ENCODE peak calls at places on chromosome 14, in seven cellular contexts. One of them, this sample, is unnamed.

GRCh38 chr14:99707420-99707819 is 23.3 kb downstream of the CYP46A1 start:
- DNase-seq in PC-3: no peak
- DNase-seq in stimulated activated naive CD4-positive, alpha-beta T cell: no peak
- DNase-seq in OCI-LY7: no peak
- DNase-seq in stimulated activated CD4-positive, alpha-beta T cell treated with anti-CD3 and anti-CD28 coated beads, Interleukin-4, amount 100 ng/mL, for 48 hours: no peak
- DNase-seq in neural progenitor cell: no peak
- DNase-seq in foreskin keratinocyte: no peak
- DNase-seq in this sample: no peak

GRCh38 chr14:95003099-95003960 is 154.0 kb downstream of the DICER1 start:
- DNase-seq in PC-3: no peak
- DNase-seq in stimulated activated naive CD4-positive, alpha-beta T cell: no peak
- DNase-seq in OCI-LY7: no peak
- DNase-seq in stimulated activated CD4-positive, alpha-beta T cell treated with anti-CD3 and anti-CD28 coated beads, Interleukin-4, amount 100 ng/mL, for 48 hours: no peak
- DNase-seq in neural progenitor cell: no peak
- DNase-seq in foreskin keratinocyte: no peak
- DNase-seq in this sample: no peak

GRCh38 chr14:95635051-95635450 is 51.2 kb upstream of the TCL1B start:
- DNase-seq in PC-3: no peak
- DNase-seq in stimulated activated naive CD4-positive, alpha-beta T cell: no peak
- DNase-seq in OCI-LY7: no peak
- DNase-seq in stimulated activated CD4-positive, alpha-beta T cell treated with anti-CD3 and anti-CD28 coated beads, Interleukin-4, amount 100 ng/mL, for 48 hours: no peak
- DNase-seq in neural progenitor cell: no peak
- DNase-seq in foreskin keratinocyte: no peak
- DNase-seq in this sample: no peak

GRCh38 chr14:28911521-28911920 is 144.9 kb downstream of the FOXG1 start:
- DNase-seq in PC-3: no peak
- DNase-seq in stimulated activated naive CD4-positive, alpha-beta T cell: no peak
- DNase-seq in OCI-LY7: no peak
- DNase-seq in stimulated activated CD4-positive, alpha-beta T cell treated with anti-CD3 and anti-CD28 coated beads, Interleukin-4, amount 100 ng/mL, for 48 hours: no peak
- DNase-seq in neural progenitor cell: no peak
- DNase-seq in foreskin keratinocyte: no peak
- DNase-seq in this sample: no peak

GRCh38 chr14:20176330-20176729 is 14.4 kb upstream of the OR11G2 start:
- DNase-seq in PC-3: no peak
- DNase-seq in stimulated activated naive CD4-positive, alpha-beta T cell: no peak
- DNase-seq in OCI-LY7: no peak
- DNase-seq in stimulated activated CD4-positive, alpha-beta T cell treated with anti-CD3 and anti-CD28 coated beads, Interleukin-4, amount 100 ng/mL, for 48 hours: no peak
- DNase-seq in neural progenitor cell: no peak
- DNase-seq in foreskin keratinocyte: no peak
- DNase-seq in this sample: no peak

GRCh38 chr14:73634333-73634833 is 10.4 kb upstream of the DNAL1 start:
- DNase-seq in PC-3: peak; percentile 40
- DNase-seq in stimulated activated naive CD4-positive, alpha-beta T cell: no peak
- DNase-seq in OCI-LY7: no peak
- DNase-seq in stimulated activated CD4-positive, alpha-beta T cell treated with anti-CD3 and anti-CD28 coated beads, Interleukin-4, amount 100 ng/mL, for 48 hours: no peak
- DNase-seq in neural progenitor cell: peak; percentile 82
- DNase-seq in foreskin keratinocyte: no peak
- DNase-seq in this sample: no peak

GRCh38 chr14:63855272-63855671 is 2.5 kb downstream of the SYNE2 start:
- DNase-seq in PC-3: no peak
- DNase-seq in stimulated activated naive CD4-positive, alpha-beta T cell: no peak
- DNase-seq in OCI-LY7: no peak
- DNase-seq in stimulated activated CD4-positive, alpha-beta T cell treated with anti-CD3 and anti-CD28 coated beads, Interleukin-4, amount 100 ng/mL, for 48 hours: no peak
- DNase-seq in neural progenitor cell: no peak
- DNase-seq in foreskin keratinocyte: no peak
- DNase-seq in this sample: no peak

GRCh38 chr14:22560638-22561365 is 28.2 kb downstream of the DAD1 start:
- DNase-seq in PC-3: peak; percentile 32
- DNase-seq in stimulated activated naive CD4-positive, alpha-beta T cell: no peak
- DNase-seq in OCI-LY7: no peak
- DNase-seq in stimulated activated CD4-positive, alpha-beta T cell treated with anti-CD3 and anti-CD28 coated beads, Interleukin-4, amount 100 ng/mL, for 48 hours: peak; percentile 44
- DNase-seq in neural progenitor cell: no peak
- DNase-seq in foreskin keratinocyte: no peak
- DNase-seq in this sample: peak; percentile 44

GRCh38 chr14:103624860-103625259 is 4.2 kb upstream of the KLC1 start:
- DNase-seq in PC-3: peak; percentile 94
- DNase-seq in stimulated activated naive CD4-positive, alpha-beta T cell: no peak
- DNase-seq in OCI-LY7: peak; percentile 22
- DNase-seq in stimulated activated CD4-positive, alpha-beta T cell treated with anti-CD3 and anti-CD28 coated beads, Interleukin-4, amount 100 ng/mL, for 48 hours: no peak
- DNase-seq in neural progenitor cell: peak; percentile 31
- DNase-seq in foreskin keratinocyte: peak; percentile 71
- DNase-seq in this sample: no peak

GRCh38 chr14:93110856-93111419 is 4.8 kb downstream of the ITPK1 start:
- DNase-seq in PC-3: no peak
- DNase-seq in stimulated activated naive CD4-positive, alpha-beta T cell: no peak
- DNase-seq in OCI-LY7: no peak
- DNase-seq in stimulated activated CD4-positive, alpha-beta T cell treated with anti-CD3 and anti-CD28 coated beads, Interleukin-4, amount 100 ng/mL, for 48 hours: no peak
- DNase-seq in neural progenitor cell: no peak
- DNase-seq in foreskin keratinocyte: no peak
- DNase-seq in this sample: no peak

GRCh38 chr14:70754989-70755388 is 54.3 kb downstream of the MAP3K9 start:
- DNase-seq in PC-3: peak; percentile 98
- DNase-seq in stimulated activated naive CD4-positive, alpha-beta T cell: no peak
- DNase-seq in OCI-LY7: no peak
- DNase-seq in stimulated activated CD4-positive, alpha-beta T cell treated with anti-CD3 and anti-CD28 coated beads, Interleukin-4, amount 100 ng/mL, for 48 hours: no peak
- DNase-seq in neural progenitor cell: no peak
- DNase-seq in foreskin keratinocyte: peak; percentile 98
- DNase-seq in this sample: no peak

GRCh38 chr14:28058012-28058296 is 708.6 kb upstream of the FOXG1 start:
- DNase-seq in PC-3: no peak
- DNase-seq in stimulated activated naive CD4-positive, alpha-beta T cell: no peak
- DNase-seq in OCI-LY7: no peak
- DNase-seq in stimulated activated CD4-positive, alpha-beta T cell treated with anti-CD3 and anti-CD28 coated beads, Interleukin-4, amount 100 ng/mL, for 48 hours: no peak
- DNase-seq in neural progenitor cell: no peak
- DNase-seq in foreskin keratinocyte: no peak
- DNase-seq in this sample: no peak

GRCh38 chr14:69876848-69877306 is 2.3 kb upstream of the SMOC1 start:
- DNase-seq in PC-3: no peak
- DNase-seq in stimulated activated naive CD4-positive, alpha-beta T cell: no peak
- DNase-seq in OCI-LY7: no peak
- DNase-seq in stimulated activated CD4-positive, alpha-beta T cell treated with anti-CD3 and anti-CD28 coated beads, Interleukin-4, amount 100 ng/mL, for 48 hours: no peak
- DNase-seq in neural progenitor cell: no peak
- DNase-seq in foreskin keratinocyte: no peak
- DNase-seq in this sample: no peak

GRCh38 chr14:35705636-35706035 is 103.5 kb downstream of the RALGAPA1 start:
- DNase-seq in PC-3: no peak
- DNase-seq in stimulated activated naive CD4-positive, alpha-beta T cell: no peak
- DNase-seq in OCI-LY7: no peak
- DNase-seq in stimulated activated CD4-positive, alpha-beta T cell treated with anti-CD3 and anti-CD28 coated beads, Interleukin-4, amount 100 ng/mL, for 48 hours: no peak
- DNase-seq in neural progenitor cell: no peak
- DNase-seq in foreskin keratinocyte: no peak
- DNase-seq in this sample: no peak

GRCh38 chr14:73428354-73428824 is 30.0 kb downstream of the NUMB start:
- DNase-seq in PC-3: no peak
- DNase-seq in stimulated activated naive CD4-positive, alpha-beta T cell: no peak
- DNase-seq in OCI-LY7: no peak
- DNase-seq in stimulated activated CD4-positive, alpha-beta T cell treated with anti-CD3 and anti-CD28 coated beads, Interleukin-4, amount 100 ng/mL, for 48 hours: no peak
- DNase-seq in neural progenitor cell: no peak
- DNase-seq in foreskin keratinocyte: no peak
- DNase-seq in this sample: no peak

GRCh38 chr14:94914191-94914590 is 144.3 kb upstream of the GSC start:
- DNase-seq in PC-3: no peak
- DNase-seq in stimulated activated naive CD4-positive, alpha-beta T cell: no peak
- DNase-seq in OCI-LY7: no peak
- DNase-seq in stimulated activated CD4-positive, alpha-beta T cell treated with anti-CD3 and anti-CD28 coated beads, Interleukin-4, amount 100 ng/mL, for 48 hours: no peak
- DNase-seq in neural progenitor cell: no peak
- DNase-seq in foreskin keratinocyte: no peak
- DNase-seq in this sample: no peak

GRCh38 chr14:104426771-104427125 is 152.8 kb upstream of the C14orf180 start:
- DNase-seq in PC-3: no peak
- DNase-seq in stimulated activated naive CD4-positive, alpha-beta T cell: no peak
- DNase-seq in OCI-LY7: no peak
- DNase-seq in stimulated activated CD4-positive, alpha-beta T cell treated with anti-CD3 and anti-CD28 coated beads, Interleukin-4, amount 100 ng/mL, for 48 hours: no peak
- DNase-seq in neural progenitor cell: no peak
- DNase-seq in foreskin keratinocyte: no peak
- DNase-seq in this sample: no peak

GRCh38 chr14:99267871-99268775 is 3.9 kb downstream of the BCL11B start:
- DNase-seq in PC-3: no peak
- DNase-seq in stimulated activated naive CD4-positive, alpha-beta T cell: no peak
- DNase-seq in OCI-LY7: no peak
- DNase-seq in stimulated activated CD4-positive, alpha-beta T cell treated with anti-CD3 and anti-CD28 coated beads, Interleukin-4, amount 100 ng/mL, for 48 hours: no peak
- DNase-seq in neural progenitor cell: no peak
- DNase-seq in foreskin keratinocyte: peak; percentile 50
- DNase-seq in this sample: no peak

GRCh38 chr14:74653386-74654138 is 41.5 kb upstream of the LTBP2 start:
- DNase-seq in PC-3: no peak
- DNase-seq in stimulated activated naive CD4-positive, alpha-beta T cell: no peak
- DNase-seq in OCI-LY7: no peak
- DNase-seq in stimulated activated CD4-positive, alpha-beta T cell treated with anti-CD3 and anti-CD28 coated beads, Interleukin-4, amount 100 ng/mL, for 48 hours: no peak
- DNase-seq in neural progenitor cell: peak; percentile 47
- DNase-seq in foreskin keratinocyte: no peak
- DNase-seq in this sample: no peak

GRCh38 chr14:23307687-23308644 is 1.3 kb downstream of the BCL2L2 start:
- DNase-seq in PC-3: peak; percentile 52
- DNase-seq in stimulated activated naive CD4-positive, alpha-beta T cell: no peak
- DNase-seq in OCI-LY7: no peak
- DNase-seq in stimulated activated CD4-positive, alpha-beta T cell treated with anti-CD3 and anti-CD28 coated beads, Interleukin-4, amount 100 ng/mL, for 48 hours: no peak
- DNase-seq in neural progenitor cell: no peak
- DNase-seq in foreskin keratinocyte: peak; percentile 74
- DNase-seq in this sample: no peak

GRCh38 chr14:35390577-35391387 is 13.8 kb downstream of the NFKBIA start:
- DNase-seq in PC-3: peak; percentile 37
- DNase-seq in stimulated activated naive CD4-positive, alpha-beta T cell: no peak
- DNase-seq in OCI-LY7: no peak
- DNase-seq in stimulated activated CD4-positive, alpha-beta T cell treated with anti-CD3 and anti-CD28 coated beads, Interleukin-4, amount 100 ng/mL, for 48 hours: no peak
- DNase-seq in neural progenitor cell: no peak
- DNase-seq in foreskin keratinocyte: peak; percentile 67
- DNase-seq in this sample: no peak

GRCh38 chr14:99603471-99603933 is 505 bp downstream of the CCDC85C start:
- DNase-seq in PC-3: peak; percentile 25
- DNase-seq in stimulated activated naive CD4-positive, alpha-beta T cell: peak; percentile 55
- DNase-seq in OCI-LY7: peak; percentile 61
- DNase-seq in stimulated activated CD4-positive, alpha-beta T cell treated with anti-CD3 and anti-CD28 coated beads, Interleukin-4, amount 100 ng/mL, for 48 hours: peak; percentile 23
- DNase-seq in neural progenitor cell: peak; percentile 77
- DNase-seq in foreskin keratinocyte: peak; percentile 46
- DNase-seq in this sample: no peak

GRCh38 chr14:71985538-71986234 is 53.5 kb downstream of the RGS6 start:
- DNase-seq in PC-3: no peak
- DNase-seq in stimulated activated naive CD4-positive, alpha-beta T cell: no peak
- DNase-seq in OCI-LY7: no peak
- DNase-seq in stimulated activated CD4-positive, alpha-beta T cell treated with anti-CD3 and anti-CD28 coated beads, Interleukin-4, amount 100 ng/mL, for 48 hours: no peak
- DNase-seq in neural progenitor cell: no peak
- DNase-seq in foreskin keratinocyte: no peak
- DNase-seq in this sample: no peak

GRCh38 chr14:69780092-69780491 is 13.2 kb downstream of the SRSF5 start:
- DNase-seq in PC-3: no peak
- DNase-seq in stimulated activated naive CD4-positive, alpha-beta T cell: no peak
- DNase-seq in OCI-LY7: no peak
- DNase-seq in stimulated activated CD4-positive, alpha-beta T cell treated with anti-CD3 and anti-CD28 coated beads, Interleukin-4, amount 100 ng/mL, for 48 hours: no peak
- DNase-seq in neural progenitor cell: no peak
- DNase-seq in foreskin keratinocyte: no peak
- DNase-seq in this sample: no peak

GRCh38 chr14:50452285-50452684 is 55.6 kb upstream of the CDKL1 start:
- DNase-seq in PC-3: peak; percentile 85
- DNase-seq in stimulated activated naive CD4-positive, alpha-beta T cell: no peak
- DNase-seq in OCI-LY7: no peak
- DNase-seq in stimulated activated CD4-positive, alpha-beta T cell treated with anti-CD3 and anti-CD28 coated beads, Interleukin-4, amount 100 ng/mL, for 48 hours: no peak
- DNase-seq in neural progenitor cell: no peak
- DNase-seq in foreskin keratinocyte: no peak
- DNase-seq in this sample: no peak

GRCh38 chr14:21066882-21067502 is 3.1 kb upstream of the ARHGEF40 start:
- DNase-seq in PC-3: peak; percentile 43
- DNase-seq in stimulated activated naive CD4-positive, alpha-beta T cell: no peak
- DNase-seq in OCI-LY7: peak; percentile 48
- DNase-seq in stimulated activated CD4-positive, alpha-beta T cell treated with anti-CD3 and anti-CD28 coated beads, Interleukin-4, amount 100 ng/mL, for 48 hours: no peak
- DNase-seq in neural progenitor cell: no peak
- DNase-seq in foreskin keratinocyte: peak; percentile 21
- DNase-seq in this sample: no peak

GRCh38 chr14:101350710-101351109 is 210.6 kb upstream of the DIO3 start:
- DNase-seq in PC-3: no peak
- DNase-seq in stimulated activated naive CD4-positive, alpha-beta T cell: no peak
- DNase-seq in OCI-LY7: no peak
- DNase-seq in stimulated activated CD4-positive, alpha-beta T cell treated with anti-CD3 and anti-CD28 coated beads, Interleukin-4, amount 100 ng/mL, for 48 hours: no peak
- DNase-seq in neural progenitor cell: no peak
- DNase-seq in foreskin keratinocyte: no peak
- DNase-seq in this sample: no peak

GRCh38 chr14:104135121-104135903 is 3.1 kb upstream of the KIF26A start:
- DNase-seq in PC-3: peak; percentile 29
- DNase-seq in stimulated activated naive CD4-positive, alpha-beta T cell: no peak
- DNase-seq in OCI-LY7: no peak
- DNase-seq in stimulated activated CD4-positive, alpha-beta T cell treated with anti-CD3 and anti-CD28 coated beads, Interleukin-4, amount 100 ng/mL, for 48 hours: no peak
- DNase-seq in neural progenitor cell: peak; percentile 89
- DNase-seq in foreskin keratinocyte: no peak
- DNase-seq in this sample: no peak

GRCh38 chr14:53019391-53019790 is 68.5 kb upstream of the FERMT2 start:
- DNase-seq in PC-3: no peak
- DNase-seq in stimulated activated naive CD4-positive, alpha-beta T cell: no peak
- DNase-seq in OCI-LY7: no peak
- DNase-seq in stimulated activated CD4-positive, alpha-beta T cell treated with anti-CD3 and anti-CD28 coated beads, Interleukin-4, amount 100 ng/mL, for 48 hours: no peak
- DNase-seq in neural progenitor cell: no peak
- DNase-seq in foreskin keratinocyte: no peak
- DNase-seq in this sample: no peak